ENCODE peak calls at places on chromosome 1, in nine cellular contexts. U, C, L, H, B, J, S, G and P are unnamed samples.

GRCh38 chr1:156639601-156640101 is 2.3 kb upstream of the BCAN start:
- DNase-seq in U (no peak), C (no peak), L (no peak), H (no peak), B (no peak), J (no peak), S (no peak), G (no peak), P (no peak)

GRCh38 chr1:233328661-233329498 is 1.4 kb downstream of the MAP3K21 start:
- DNase-seq in U (no peak), C (no peak), L (peak), H (no peak), B (no peak), J (no peak), S (no peak), G (no peak), P (no peak)

GRCh38 chr1:183993132-183993531 is 44.4 kb downstream of the COLGALT2 start:
- DNase-seq in U (no peak), C (no peak), L (no peak), H (no peak), B (no peak), J (no peak), S (no peak), G (no peak), P (no peak)

GRCh38 chr1:230679131-230679530 is 34.8 kb downstream of the AGT start:
- DNase-seq in U (no peak), C (no peak), L (no peak), H (no peak), B (no peak), J (no peak), S (no peak), G (no peak), P (no peak)

GRCh38 chr1:54297596-54298283 is 97.8 kb downstream of the MRPL37 start:
- DNase-seq in U (no peak), C (no peak), L (no peak), H (no peak), B (no peak), J (no peak), S (no peak), G (no peak), P (no peak)

GRCh38 chr1:3850857-3851256 is 6.2 kb downstream of the CEP104 start:
- DNase-seq in U (no peak), C (no peak), L (no peak), H (peak), B (no peak), J (no peak), S (no peak), G (no peak), P (no peak)

GRCh38 chr1:206068314-206068713 is 15.3 kb downstream of the RHEX start:
- DNase-seq in U (no peak), C (no peak), L (no peak), H (no peak), B (no peak), J (no peak), S (no peak), G (no peak), P (no peak)

GRCh38 chr1:27868932-27869718 is 3.2 kb upstream of the THEMIS2 start:
- DNase-seq in U (no peak), C (no peak), L (no peak), H (peak), B (no peak), J (no peak), S (no peak), G (no peak), P (no peak)

GRCh38 chr1:172468296-172468695 is 24.4 kb upstream of the PIGC start:
- DNase-seq in U (no peak), C (no peak), L (no peak), H (no peak), B (no peak), J (no peak), S (no peak), G (no peak), P (no peak)

GRCh38 chr1:175367039-175367758 is 174.6 kb upstream of the KIAA0040 start:
- DNase-seq in U (no peak), C (no peak), L (no peak), H (no peak), B (no peak), J (no peak), S (no peak), G (no peak), P (no peak)

GRCh38 chr1:61935516-61935915 is 193.2 kb downstream of the PATJ start:
- DNase-seq in U (no peak), C (no peak), L (no peak), H (no peak), B (no peak), J (no peak), S (no peak), G (no peak), P (no peak)

GRCh38 chr1:7292714-7293419 is 478.2 kb upstream of the VAMP3 start:
- DNase-seq in U (no peak), C (peak), L (no peak), H (no peak), B (no peak), J (no peak), S (no peak), G (no peak), P (no peak)

GRCh38 chr1:18965206-18966173 is 9.0 kb upstream of the IFFO2 start:
- DNase-seq in U (no peak), C (no peak), L (no peak), H (no peak), B (no peak), J (no peak), S (no peak), G (no peak), P (no peak)

GRCh38 chr1:56584910-56585528 is 5.7 kb upstream of the PLPP3 start:
- DNase-seq in U (no peak), C (no peak), L (peak), H (no peak), B (peak), J (peak), S (peak), G (no peak), P (peak)

GRCh38 chr1:1111516-1112236 is 4.2 kb downstream of the C1orf159 start:
- DNase-seq in U (no peak), C (no peak), L (no peak), H (no peak), B (no peak), J (no peak), S (no peak), G (no peak), P (no peak)

GRCh38 chr1:157878059-157878458 is 36.5 kb upstream of the CD5L start:
- DNase-seq in U (no peak), C (no peak), L (no peak), H (no peak), B (peak), J (peak), S (peak), G (no peak), P (peak)

GRCh38 chr1:4837201-4837600 is 182.8 kb downstream of the AJAP1 start:
- DNase-seq in U (no peak), C (peak), L (no peak), H (no peak), B (no peak), J (no peak), S (no peak), G (no peak), P (no peak)

GRCh38 chr1:160108888-160109662 is 6.5 kb upstream of the ATP1A2 start:
- DNase-seq in U (no peak), C (no peak), L (peak), H (no peak), B (peak), J (peak), S (peak), G (no peak), P (peak)

GRCh38 chr1:177592624-177593023 is 377.2 kb downstream of the SEC16B start:
- DNase-seq in U (no peak), C (no peak), L (no peak), H (no peak), B (no peak), J (no peak), S (no peak), G (no peak), P (no peak)

GRCh38 chr1:14894811-14895524 is 258.6 kb upstream of the TMEM51 start:
- DNase-seq in U (no peak), C (no peak), L (peak), H (no peak), B (no peak), J (no peak), S (no peak), G (no peak), P (no peak)

GRCh38 chr1:9028921-9029715 is 2.9 kb upstream of the SLC2A7 start:
- DNase-seq in U (no peak), C (no peak), L (no peak), H (no peak), B (no peak), J (peak), S (peak), G (no peak), P (no peak)

GRCh38 chr1:15425521-15425920 is 12.7 kb upstream of the CTRC start:
- DNase-seq in U (no peak), C (no peak), L (no peak), H (no peak), B (no peak), J (no peak), S (no peak), G (no peak), P (no peak)

GRCh38 chr1:226882631-226883409 is 12.4 kb downstream of the PSEN2 start:
- DNase-seq in U (no peak), C (peak), L (no peak), H (no peak), B (no peak), J (peak), S (peak), G (no peak), P (no peak)

GRCh38 chr1:150126811-150127210 is 22.9 kb upstream of the PLEKHO1 start:
- DNase-seq in U (no peak), C (no peak), L (no peak), H (no peak), B (no peak), J (no peak), S (no peak), G (no peak), P (no peak)

GRCh38 chr1:188888387-188888786 is 1589.3 kb downstream of the BRINP3 start:
- DNase-seq in U (no peak), C (no peak), L (no peak), H (no peak), B (no peak), J (peak), S (no peak), G (no peak), P (no peak)

GRCh38 chr1:23854568-23854967 is 13.5 kb downstream of the FUCA1 start:
- DNase-seq in U (no peak), C (no peak), L (no peak), H (no peak), B (no peak), J (peak), S (peak), G (no peak), P (no peak)
- TF ChIP-seq CTCF in U (no peak), C (no peak), L (no peak), H (no peak), B (peak), J (peak), S (peak), G (no peak), P (peak)

DNA sequence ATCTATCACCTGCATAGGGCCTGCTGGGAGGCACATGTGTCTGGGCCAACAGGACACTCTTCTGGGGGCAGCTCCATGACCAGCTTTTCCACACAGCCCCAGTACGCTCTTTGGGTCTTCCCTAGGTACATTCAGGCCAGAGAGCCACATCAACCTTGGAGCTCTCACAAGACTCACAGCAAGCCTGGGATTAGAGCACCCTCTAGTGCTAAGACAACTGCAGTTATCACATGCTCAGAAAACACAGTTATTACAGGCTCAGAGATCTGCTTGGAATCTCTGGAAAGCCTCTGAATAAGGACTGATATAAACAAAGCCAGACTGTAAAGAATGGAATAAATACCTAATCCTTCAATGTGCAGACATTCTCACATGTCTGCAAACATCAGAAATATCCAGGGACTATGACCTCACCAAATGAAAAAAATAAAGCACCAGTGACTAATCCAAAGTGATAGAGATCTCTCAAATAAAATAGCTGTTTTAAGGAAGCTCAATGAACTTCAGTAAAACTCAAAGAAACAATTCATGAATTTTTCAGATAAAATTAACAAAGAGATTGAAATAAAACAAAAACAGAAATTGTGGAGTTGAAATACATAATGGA is 563.9 kb upstream of the NR5A2 start:
- DNase-seq in U (no peak), C (no peak), L (peak), H (no peak), B (peak), J (peak), S (peak), G (no peak), P (peak)
- TF ChIP-seq CTCF in U (no peak), C (no peak), L (peak), H (peak), B (peak), J (peak), S (peak), G (no peak), P (peak)

GRCh38 chr1:71582673-71583072 is 501.8 kb upstream of the ZRANB2 start:
- DNase-seq in U (no peak), C (no peak), L (no peak), H (no peak), B (no peak), J (no peak), S (no peak), G (no peak), P (no peak)

GRCh38 chr1:71592646-71593274 is 511.9 kb upstream of the ZRANB2 start:
- DNase-seq in U (no peak), C (no peak), L (no peak), H (no peak), B (no peak), J (no peak), S (no peak), G (no peak), P (no peak)

GRCh38 chr1:71586030-71586429 is 505.2 kb upstream of the ZRANB2 start:
- DNase-seq in U (no peak), C (no peak), L (no peak), H (no peak), B (no peak), J (no peak), S (no peak), G (no peak), P (no peak)

GRCh38 chr1:71589005-71589404 is 508.2 kb upstream of the ZRANB2 start:
- DNase-seq in U (no peak), C (no peak), L (no peak), H (no peak), B (no peak), J (no peak), S (no peak), G (no peak), P (no peak)

GRCh38 chr1:71587961-71588360 is 507.1 kb upstream of the ZRANB2 start:
- DNase-seq in U (no peak), C (no peak), L (no peak), H (no peak), B (peak), J (peak), S (peak), G (no peak), P (peak)
- TF ChIP-seq CTCF in U (no peak), C (no peak), L (peak), H (peak), B (no peak), J (peak), S (peak), G (no peak), P (peak)

DNA sequence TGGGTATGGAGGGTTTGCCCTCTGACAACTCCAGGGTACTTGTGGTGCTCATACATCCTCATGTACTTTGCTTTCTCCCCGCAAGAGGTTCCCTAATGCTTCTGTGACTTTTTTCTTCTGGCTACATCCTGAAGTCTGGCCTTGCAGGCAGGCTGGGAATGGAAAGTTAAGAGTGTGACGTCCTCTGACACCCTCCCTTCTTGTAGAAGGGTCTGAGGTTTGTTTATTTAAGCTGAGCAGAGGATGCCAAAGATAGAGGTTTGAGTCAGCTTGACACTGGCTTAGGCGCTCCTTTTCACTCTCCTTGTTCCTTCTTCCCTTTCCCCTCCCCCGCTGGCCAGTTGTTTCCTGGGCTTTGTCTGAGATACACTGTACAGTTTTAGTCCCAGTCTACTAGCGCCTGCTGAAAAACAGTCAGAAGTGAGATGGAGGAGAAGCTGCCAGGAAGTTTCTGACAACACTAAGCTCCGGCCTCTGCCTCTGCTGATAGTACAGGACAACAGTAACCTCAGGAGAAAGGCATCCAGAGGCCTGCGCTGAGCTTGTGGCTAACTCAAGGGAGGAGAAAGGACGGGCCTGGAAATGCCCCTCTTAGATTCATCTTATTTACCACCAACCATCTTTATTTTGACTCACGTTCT is at the start of gene MACF1:
- DNase-seq in U (peak), C (peak), L (peak), H (no peak), B (peak), J (peak), S (peak), G (no peak), P (peak)
- TF ChIP-seq CTCF in U (peak), C (peak), L (no peak), H (peak), B (peak), J (peak), S (peak), G (no peak), P (peak)